ENCODE peak calls at places on chromosome 1, in ten cellular contexts. A, B, U, W, C, M, J, T, P and V are unnamed samples.

GRCh38 chr1:168567007-168567406 is 9.4 kb upstream of the XCL1 start:
- DNase-seq in T (no peak), M (no peak), B (no peak), W (no peak), A (no peak), J (no peak), C (no peak), P (no peak), U (no peak), V (no peak)

GRCh38 chr1:205962821-205963221 is 19.6 kb upstream of the SLC26A9 start:
- DNase-seq in J (no peak), U (no peak), M (peak; percentile 46), P (no peak), C (no peak), B (no peak), T (no peak), W (no peak), A (no peak), V (no peak)

GRCh38 chr1:34846265-34846664 is 13.3 kb downstream of the SMIM12 start:
- DNase-seq in M (no peak), W (no peak), T (no peak), P (no peak), C (no peak), U (no peak), J (no peak), B (no peak), A (no peak), V (no peak)

GRCh38 chr1:111253876-111254275 is 26.4 kb downstream of the CHI3L2 start:
- DNase-seq in W (no peak), T (no peak), P (no peak), C (no peak), A (no peak), B (no peak), M (no peak), J (no peak), U (no peak), V (no peak)

GRCh38 chr1:108785880-108786279 is 39.4 kb downstream of the STXBP3 start:
- DNase-seq in B (peak; percentile 1), T (no peak), J (no peak), W (no peak), C (no peak), A (no peak), M (no peak), P (no peak), U (no peak), V (no peak)

GRCh38 chr1:151946366-151946764 is 37.1 kb upstream of the THEM4 start:
- DNase-seq in C (no peak), W (no peak), A (no peak), T (no peak), P (no peak), J (no peak), M (no peak), B (peak; percentile 45), U (no peak), V (no peak)

GRCh38 chr1:199979071-199979470 is 48.4 kb upstream of the NR5A2 start:
- DNase-seq in B (no peak), U (no peak), A (peak; percentile 1), W (no peak), P (no peak), T (no peak), J (no peak), M (no peak), C (no peak), V (no peak)

GRCh38 chr1:4117196-4117595 is 217.1 kb upstream of the C1orf174 start:
- DNase-seq in W (no peak), T (no peak), P (no peak), C (no peak), M (peak; percentile 16), B (no peak), J (no peak), A (no peak), U (no peak), V (no peak)

GRCh38 chr1:174963547-174964125 is 36.1 kb upstream of the CACYBP start:
- DNase-seq in C (no peak), W (no peak), U (no peak), B (no peak), A (no peak), M (no peak), J (no peak), P (no peak), T (no peak), V (no peak)

GRCh38 chr1:1788646-1789431 is 10.6 kb upstream of the NADK start:
- DNase-seq in A (no peak), T (peak; percentile 58), W (peak; percentile 62), J (no peak), C (peak; percentile 50), U (no peak), M (no peak), B (peak; percentile 53), P (peak; percentile 42), V (no peak)

GRCh38 chr1:209747580-209748262 is 8.1 kb upstream of the TRAF3IP3 start:
- DNase-seq in T (peak; percentile 97), A (peak; percentile 97), U (peak; percentile 73), J (peak; percentile 87), P (peak; percentile 89), W (peak; percentile 96), B (peak; percentile 97), M (peak; percentile 95), C (peak; percentile 94), V (peak; percentile 88)

GRCh38 chr1:56424744-56425493 is 154.4 kb downstream of the PLPP3 start:
- DNase-seq in T (peak; percentile 58), M (peak; percentile 74), J (peak; percentile 64), U (no peak), W (no peak), P (peak; percentile 71), B (peak; percentile 29), A (no peak), C (peak; percentile 69), V (peak; percentile 47)

GRCh38 chr1:18090636-18091035 is 17.0 kb upstream of the IGSF21 start:
- DNase-seq in T (no peak), B (no peak), P (no peak), A (no peak), C (no peak), W (no peak), M (no peak), U (no peak), J (no peak), V (no peak)

GRCh38 chr1:164667010-164667409 is 108.0 kb downstream of the PBX1 start:
- DNase-seq in W (no peak), P (no peak), U (no peak), T (no peak), M (no peak), B (no peak), A (no peak), J (no peak), C (no peak), V (no peak)

GRCh38 chr1:242690849-242691602 is 166.5 kb upstream of the PLD5 start:
- DNase-seq in J (no peak), W (no peak), B (no peak), P (no peak), C (no peak), M (no peak), A (no peak), T (no peak), U (no peak), V (no peak)

GRCh38 chr1:20325844-20326323 is 35.2 kb downstream of the VWA5B1 start:
- DNase-seq in U (no peak), A (no peak), T (no peak), P (peak; percentile 30), C (no peak), J (no peak), B (no peak), M (peak; percentile 3), W (no peak), V (no peak)

GRCh38 chr1:53999920-54000319 is 18.1 kb downstream of the LDLRAD1 start:
- DNase-seq in M (no peak), T (no peak), C (no peak), W (no peak), A (no peak), B (no peak), U (no peak), J (no peak), P (no peak), V (no peak)

GRCh38 chr1:24898909-24899439 is 31.1 kb downstream of the RUNX3 start:
- DNase-seq in B (no peak), T (no peak), P (no peak), M (no peak), A (no peak), J (no peak), C (peak; percentile 40), U (no peak), W (peak; percentile 11), V (no peak)

GRCh38 chr1:150162862-150163706 is 13.4 kb downstream of the PLEKHO1 start:
- DNase-seq in U (no peak), B (peak; percentile 49), C (peak; percentile 90), P (peak; percentile 100), T (peak; percentile 99), A (peak; percentile 85), J (peak; percentile 71), M (peak; percentile 85), W (peak; percentile 65), V (peak; percentile 99)

GRCh38 chr1:167543566-167543965 is 10.0 kb downstream of the CREG1 start:
- DNase-seq in J (no peak), B (no peak), U (no peak), M (no peak), A (no peak), C (no peak), P (no peak), T (no peak), W (no peak), V (no peak)

GRCh38 chr1:206703647-206704046 is 18.9 kb downstream of the MAPKAPK2 start:
- DNase-seq in B (no peak), T (no peak), C (no peak), W (no peak), J (no peak), P (peak; percentile 49), U (no peak), M (peak; percentile 43), A (no peak), V (no peak)

GRCh38 chr1:37840711-37841110 is 18.7 kb downstream of the MTF1 start:
- DNase-seq in W (no peak), T (peak; percentile 35), B (no peak), U (no peak), J (no peak), P (peak; percentile 15), A (no peak), C (no peak), M (no peak), V (no peak)
- TF ChIP-seq CTCF in W (no peak), T (no peak), B (no peak), U (no peak), J (no peak), P (no peak), A (no peak), C (no peak), M (no peak), V (no peak)

GRCh38 chr1:169918927-169919326 is 25.2 kb upstream of the SCYL3 start:
- DNase-seq in U (no peak), A (no peak), T (no peak), J (no peak), M (no peak), P (no peak), B (no peak), W (no peak), C (no peak), V (no peak)
- H3K4me3 ChIP-seq in U (no peak overlapping the region), A (no peak overlapping the region), T (no peak overlapping the region), J (no peak overlapping the region), M (no peak overlapping the region), P (no peak overlapping the region), B (no peak overlapping the region), W (no peak overlapping the region), C (no peak overlapping the region), V (no peak overlapping the region)

GRCh38 chr1:51417496-51418383 is 87.4 kb upstream of the TTC39A start:
- DNase-seq in B (no peak), M (no peak), P (peak; percentile 58), U (no peak), J (no peak), A (no peak), T (peak; percentile 58), C (no peak), W (no peak), V (no peak)
- TF ChIP-seq CTCF in B (no peak), M (no peak), P (no peak), U (no peak), J (no peak), A (no peak), T (no peak), C (no peak), W (no peak), V (no peak)

GRCh38 chr1:38817267-38817957 is 42.2 kb downstream of the RRAGC start:
- DNase-seq in U (no peak), B (no peak), J (no peak), W (no peak), M (no peak), C (no peak), T (no peak), P (no peak), A (no peak), V (no peak)
- H3K4me3 ChIP-seq in U (no peak overlapping the region), B (no peak overlapping the region), J (no peak overlapping the region), W (no peak overlapping the region), M (no peak overlapping the region), C (peak overlapping the region; percentile 42), T (no peak overlapping the region), P (no peak overlapping the region), A (peak overlapping the region; percentile 29), V (no peak overlapping the region)